ENCODE peak calls at places on chromosomes 16 and 17, in nine cellular contexts. F is mucosa of descending colon; C is pancreas; U is GM23338; W is activated CD4-positive, alpha-beta T cell treated with anti-CD3 and anti-CD28 coated beads for 36 hours; J is left ventricle myocardium superior; K is activated CD8-positive, alpha-beta T cell treated with anti-CD3 and anti-CD28 coated beads, Interleukin-2, amount 10 ng/mL, durations not matched to agents 7 days and 5 days; X is psoas muscle; N is left colon. P is an unnamed sample.

GRCh38 chr17:39487946-39488345 is 26.7 kb downstream of the CDK12 start:
- ATAC-seq in F (no peak), C (no peak), U (no peak), W (no peak), J (no peak), K (no peak), X (no peak), N (no peak), P (no peak)

GRCh38 chr17:1511756-1512321 is 4.6 kb downstream of the INPP5K start:
- ATAC-seq in F (peak; percentile 31), C (no peak), U (no peak), W (no peak), J (peak; percentile 0), K (no peak), X (no peak), N (peak; percentile 38), P (no peak)

GRCh38 chr16:17461951-17462729 is 8.6 kb downstream of the XYLT1 start:
- ATAC-seq in F (peak; percentile 57), C (no peak), U (peak; percentile 83), W (peak; percentile 19), J (no peak), K (peak; percentile 50), X (no peak), N (no peak), P (peak; percentile 42)

GRCh38 chr17:50099003-50099402 is 3.9 kb downstream of the PDK2 start:
- ATAC-seq in F (no peak), C (peak; percentile 4), U (no peak), W (no peak), J (no peak), K (no peak), X (no peak), N (no peak), P (no peak)

GRCh38 chr16:23836404-23837291 is 865 bp downstream of the PRKCB start:
- ATAC-seq in F (peak; percentile 49), C (peak; percentile 12), U (peak; percentile 43), W (peak; percentile 25), J (peak; percentile 47), K (peak; percentile 54), X (no peak), N (peak; percentile 15), P (peak; percentile 68)

GRCh38 chr16:47046726-47047602 is 73.5 kb upstream of the DNAJA2 start:
- ATAC-seq in F (no peak), C (no peak), U (no peak), W (no peak), J (no peak), K (no peak), X (no peak), N (no peak), P (peak; percentile 47)

GRCh38 chr17:40535924-40536717 is 29.2 kb downstream of the CCR7 start:
- ATAC-seq in F (no peak), C (no peak), U (no peak), W (no peak), J (peak; percentile 30), K (no peak), X (no peak), N (no peak), P (no peak)

GRCh38 chr17:21239680-21240374 is 13.4 kb downstream of the NATD1 start:
- ATAC-seq in F (peak; percentile 57), C (peak; percentile 60), U (peak; percentile 76), W (peak; percentile 39), J (peak; percentile 3), K (peak; percentile 54), X (peak; percentile 24), N (peak; percentile 68), P (no peak)

GRCh38 chr16:17138801-17139200 is 332.0 kb downstream of the XYLT1 start:
- ATAC-seq in F (no peak), C (no peak), U (peak; percentile 76), W (no peak), J (no peak), K (no peak), X (no peak), N (no peak), P (no peak)

GRCh38 chr17:27549251-27549919 is 81.6 kb upstream of the LGALS9 start:
- ATAC-seq in F (no peak), C (peak; percentile 24), U (no peak), W (no peak), J (peak; percentile 63), K (no peak), X (no peak), N (no peak), P (no peak)

GRCh38 chr16:89741342-89742014 is 20.1 kb downstream of the ZNF276 start:
- ATAC-seq in F (peak; percentile 4), C (peak; percentile 6), U (no peak), W (peak; percentile 49), J (peak; percentile 14), K (no peak), X (peak; percentile 24), N (peak; percentile 25), P (peak; percentile 81)

GRCh38 chr16:88882358-88883030 is 16.0 kb upstream of the PABPN1L start:
- ATAC-seq in F (peak; percentile 85), C (peak; percentile 10), U (no peak), W (no peak), J (no peak), K (peak; percentile 42), X (no peak), N (peak; percentile 84), P (peak; percentile 40)

GRCh38 chr16:30407794-30408534 is 558 bp downstream of the ZNF771 start:
- ATAC-seq in F (no peak), C (peak; percentile 25), U (peak; percentile 15), W (no peak), J (peak; percentile 35), K (no peak), X (no peak), N (no peak), P (no peak)

GRCh38 chr16:4370570-4371480 is 823 bp upstream of the VASN start:
- ATAC-seq in F (peak; percentile 26), C (no peak), U (no peak), W (no peak), J (peak; percentile 56), K (no peak), X (peak; percentile 11), N (no peak), P (no peak)

GRCh38 chr17:50699410-50699809 is 8.3 kb downstream of the ANKRD40 start:
- ATAC-seq in F (no peak), C (no peak), U (no peak), W (no peak), J (no peak), K (no peak), X (no peak), N (no peak), P (no peak)

GRCh38 chr17:52105601-52106000 is 52.9 kb downstream of the CA10 start:
- ATAC-seq in F (no peak), C (no peak), U (no peak), W (no peak), J (no peak), K (no peak), X (no peak), N (no peak), P (no peak)

GRCh38 chr16:52925143-52925542 is 127.6 kb downstream of the CHD9NB start:
- ATAC-seq in F (no peak), C (no peak), U (no peak), W (peak; percentile 63), J (no peak), K (no peak), X (no peak), N (no peak), P (no peak)

GRCh38 chr16:54422159-54422558 is 135.6 kb upstream of the IRX3 start:
- ATAC-seq in F (no peak), C (peak; percentile 69), U (no peak), W (no peak), J (peak; percentile 94), K (no peak), X (no peak), N (no peak), P (peak; percentile 5)

GRCh38 chr17:58084317-58084981 is 1.2 kb downstream of the DYNLL2 start:
- ATAC-seq in F (peak; percentile 36), C (peak; percentile 34), U (peak; percentile 32), W (peak; percentile 31), J (peak; percentile 36), K (peak; percentile 31), X (no peak), N (peak; percentile 42), P (no peak)

GRCh38 chr16:78099372-78100161 is at the start of gene WWOX:
- ATAC-seq in F (peak; percentile 97), C (peak; percentile 95), U (peak; percentile 95), W (peak; percentile 97), J (peak; percentile 96), K (peak; percentile 97), X (peak; percentile 96), N (peak; percentile 95), P (peak; percentile 98)

GRCh38 chr16:67459858-67460144 is 21.2 kb downstream of the ATP6V0D1 start:
- ATAC-seq in F (no peak), C (peak; percentile 17), U (no peak), W (no peak), J (peak; percentile 58), K (no peak), X (no peak), N (no peak), P (no peak)

GRCh38 chr17:70297397-70297796 is 128.1 kb downstream of the KCNJ2 start:
- ATAC-seq in F (no peak), C (no peak), U (no peak), W (no peak), J (no peak), K (no peak), X (no peak), N (no peak), P (no peak)

P was measured in stimulated activated memory B cell treated with anti-CD40 and anti-IgM and Interleukin-4, amounts not matched to agents 10 μg/mL and 1 μg/mL and 100 μg/mL, for 72 hours.